ENCODE peak calls at places on chromosome 14, in five cellular contexts. K is H1, E is GM12892, U is GM12878, M is K562. V is an unnamed sample.

GRCh38 chr14:57748279-57748678 is 117.6 kb downstream of the SLC35F4 start:
- DNase-seq in E (no peak), K (no peak), M (no peak), U (no peak), V (no peak)

GRCh38 chr14:68951051-68951797 is 27.9 kb downstream of the ACTN1 start:
- DNase-seq in M (no peak), K (no peak), E (no peak), U (no peak), V (no peak)

GRCh38 chr14:70919774-70920173 is 12.5 kb downstream of the PCNX1 start:
- DNase-seq in M (no peak), K (no peak), U (no peak), E (no peak), V (no peak)

GRCh38 chr14:26427059-26427458 is 170.8 kb downstream of the NOVA1 start:
- DNase-seq in K (no peak), E (no peak), U (no peak), M (no peak), V (no peak)

GRCh38 chr14:30484976-30485375 is 74.0 kb upstream of the G2E3 start:
- DNase-seq in E (no peak), U (no peak), K (no peak), M (no peak), V (no peak)

GRCh38 chr14:64196668-64197411 is 97.3 kb downstream of the ESR2 start:
- DNase-seq in U (no peak), E (no peak), K (peak), M (no peak), V (no peak)

GRCh38 chr14:53957739-53958138 is 1.1 kb upstream of the BMP4 start:
- DNase-seq in E (no peak), U (no peak), M (no peak), K (no peak), V (no peak)

GRCh38 chr14:36085861-36086260 is 90.7 kb downstream of the PTCSC3 start:
- DNase-seq in K (no peak), M (no peak), U (no peak), E (no peak), V (no peak)

GRCh38 chr14:73774671-73775070 is 60.5 kb upstream of the PNMA1 start:
- DNase-seq in K (no peak), M (no peak), U (no peak), E (no peak), V (no peak)

GRCh38 chr14:45201908-45202307 is 51.1 kb downstream of the MIS18BP1 start:
- DNase-seq in U (no peak), E (no peak), M (no peak), K (no peak), V (no peak)

GRCh38 chr14:70821916-70822705 is 12.8 kb upstream of the MAP3K9 start:
- DNase-seq in M (peak), E (peak), K (peak), U (no peak), V (peak)

GRCh38 chr14:106845286-106846087 is 1319.1 kb downstream of the TMEM121 start:
- DNase-seq in K (no peak), E (peak), M (no peak), U (peak), V (no peak)

GRCh38 chr14:61280092-61280525 is 1.0 kb downstream of the TMEM30B start:
- DNase-seq in K (peak), U (no peak), E (no peak), M (no peak), V (no peak)

GRCh38 chr14:101521978-101522377 is 39.3 kb upstream of the DIO3 start:
- DNase-seq in K (no peak), U (no peak), E (no peak), M (no peak), V (no peak)

GRCh38 chr14:71348394-71348793 is 441.1 kb downstream of the PCNX1 start:
- DNase-seq in M (no peak), K (no peak), E (no peak), U (no peak), V (no peak)

GRCh38 chr14:104425763-104426691 is 153.5 kb upstream of the C14orf180 start:
- DNase-seq in U (no peak), M (no peak), K (no peak), E (no peak), V (no peak)

GRCh38 chr14:104426771-104427125 is 152.8 kb upstream of the C14orf180 start:
- DNase-seq in M (no peak), K (no peak), U (no peak), E (no peak), V (no peak)

GRCh38 chr14:104428860-104429259 is 150.7 kb upstream of the C14orf180 start:
- DNase-seq in M (no peak), U (no peak), K (no peak), E (no peak), V (no peak)

GRCh38 chr14:104428333-104428851 is 151.2 kb upstream of the C14orf180 start:
- DNase-seq in M (no peak), K (no peak), U (no peak), E (no peak), V (no peak)

GRCh38 chr14:104427126-104427851 is 152.3 kb upstream of the C14orf180 start:
- DNase-seq in K (no peak), E (no peak), U (no peak), M (no peak), V (no peak)
- TF ChIP-seq TAF1 in K (no peak), E (no peak), U (no peak), M (no peak), V (no peak)

GRCh38 chr14:59897757-59898383 is 22.1 kb upstream of the LRRC9 start:
- DNase-seq in U (no peak), M (peak), E (no peak), K (no peak), V (no peak)
- TF ChIP-seq TAF1 in U (no peak), M (no peak), E (no peak), K (no peak), V (no peak)

GRCh38 chr14:75578099-75578785 is at the start of gene FLVCR2:
- DNase-seq in U (no peak), M (peak), E (peak), K (peak), V (peak)
- TF ChIP-seq TAF1 in U (no peak), M (no peak), E (no peak), K (peak), V (no peak)

DNA sequence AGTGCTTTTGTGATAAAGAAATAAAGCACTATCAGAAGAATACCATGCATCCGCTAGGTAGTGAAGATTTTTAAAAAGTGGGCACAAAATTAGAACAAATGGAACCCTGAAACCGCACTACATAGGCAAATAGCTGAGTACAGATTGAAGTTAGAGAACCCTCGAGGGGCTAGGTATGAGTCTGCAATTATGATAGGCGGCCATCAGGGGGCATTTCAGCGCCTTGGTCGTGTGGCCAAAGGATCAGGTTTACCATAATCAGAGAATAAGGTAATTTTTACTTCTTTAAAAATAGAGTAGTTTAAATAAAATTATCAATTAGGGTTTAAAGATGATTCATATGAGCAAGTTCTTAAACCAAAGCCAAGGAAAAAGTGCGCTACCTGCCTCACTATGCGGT is 129.8 kb downstream of the TMX1 start:
- DNase-seq in E (no peak), K (peak), M (peak), U (no peak), V (peak)
- TF ChIP-seq TAF1 in E (no peak), K (no peak), M (no peak), U (no peak), V (no peak)

GRCh38 chr14:89279649-89280232 is 137.3 kb downstream of the FOXN3 start:
- DNase-seq in U (no peak), E (no peak), K (no peak), M (no peak), V (no peak)

GRCh38 chr14:89280612-89281011 is 136.4 kb downstream of the FOXN3 start:
- DNase-seq in E (no peak), U (no peak), M (no peak), K (no peak), V (no peak)

GRCh38 chr14:89277229-89277628 is 139.8 kb downstream of the FOXN3 start:
- DNase-seq in M (no peak), E (no peak), K (no peak), U (no peak), V (no peak)

GRCh38 chr14:89282191-89282590 is 134.8 kb downstream of the FOXN3 start:
- DNase-seq in K (no peak), E (no peak), U (no peak), M (no peak), V (no peak)

DNA sequence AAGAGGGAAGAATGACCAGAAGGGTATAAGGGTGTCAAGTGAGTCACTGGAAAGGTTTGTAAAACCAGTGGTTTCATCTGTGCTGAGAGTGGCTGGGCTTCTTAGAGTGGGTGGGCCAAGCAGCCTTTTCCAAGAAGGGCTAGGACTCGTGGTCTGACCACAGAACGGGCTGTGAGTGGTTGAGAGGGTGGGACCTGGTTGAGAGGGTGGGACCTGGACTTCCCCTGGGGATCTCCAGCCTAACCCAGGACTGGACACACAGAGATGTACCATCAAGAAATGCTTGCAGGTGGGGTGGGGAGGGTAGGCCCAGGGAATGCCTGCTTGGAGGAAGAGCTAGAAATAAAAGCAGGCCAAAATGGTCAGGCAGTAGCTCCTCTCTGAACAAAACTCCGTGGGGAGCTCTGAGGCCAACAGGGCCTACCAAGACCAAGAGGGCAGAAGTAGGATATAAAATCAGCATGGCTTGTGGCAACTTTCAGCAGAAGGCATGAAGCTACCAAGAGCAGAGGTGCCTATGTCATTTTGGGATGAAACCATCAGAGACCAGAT is 140.5 kb downstream of the FOXN3 start:
- DNase-seq in U (peak), M (no peak), E (peak), K (no peak), V (peak)
- TF ChIP-seq TAF1 in U (peak), M (no peak), E (no peak), K (no peak), V (no peak)

GRCh38 chr14:23566782-23567185 is 807 bp downstream of the AP1G2 start:
- DNase-seq in M (no peak), E (no peak), U (no peak), K (no peak), V (no peak)

GRCh38 chr14:23566112-23566781 is 1.3 kb downstream of the AP1G2 start:
- DNase-seq in K (no peak), U (no peak), M (no peak), E (no peak), V (no peak)

GRCh38 chr14:23568600-23569310 is 1.2 kb upstream of the AP1G2 start:
- DNase-seq in U (no peak), E (no peak), K (no peak), M (no peak), V (no peak)

GRCh38 chr14:23568021-23568599 is 519 bp upstream of the AP1G2 start:
- DNase-seq in E (no peak), K (no peak), U (no peak), M (no peak), V (no peak)

GRCh38 chr14:23567186-23568020 is at the start of gene AP1G2:
- DNase-seq in U (peak), K (peak), M (peak), E (peak), V (peak)
- TF ChIP-seq TAF1 in U (peak), K (no peak), M (peak), E (peak), V (peak)

DNA sequence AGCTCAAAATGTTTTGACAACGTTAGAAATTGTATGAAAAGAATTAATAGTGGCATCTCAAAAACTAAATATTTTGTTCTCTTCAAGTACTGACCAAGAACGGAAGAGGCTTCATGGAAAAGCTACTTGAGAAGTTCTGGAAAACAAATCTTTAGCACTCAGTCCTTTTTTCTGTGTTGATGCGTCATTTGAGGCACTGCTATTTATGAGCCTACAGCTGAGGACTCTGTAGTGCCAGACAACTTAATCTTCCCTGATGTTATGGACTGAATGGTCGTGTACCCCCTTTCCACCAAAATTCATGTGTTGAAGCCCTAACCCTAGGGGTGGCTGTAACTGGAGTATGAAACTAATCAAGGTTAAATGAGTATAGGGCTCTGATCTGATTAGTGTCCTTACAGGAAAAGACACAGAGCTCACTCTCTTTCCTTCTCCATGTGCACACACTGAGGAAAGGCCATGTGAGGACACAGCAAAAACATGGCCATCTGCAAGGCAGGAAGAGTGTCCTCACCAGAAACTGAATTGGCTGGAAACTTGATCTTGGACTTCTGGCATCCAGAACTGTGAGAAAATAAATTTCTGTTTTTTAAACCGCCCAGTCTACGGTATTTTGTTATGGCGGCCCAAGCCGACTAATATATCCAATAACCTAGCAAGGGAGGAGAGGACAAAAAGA is 337.0 kb upstream of the CLEC14A start:
- DNase-seq in U (no peak), E (no peak), M (no peak), K (no peak), V (no peak)
- TF ChIP-seq TAF1 in U (no peak), E (no peak), M (no peak), K (no peak), V (no peak)

GRCh38 chr14:77882098-77882497 is 82.2 kb downstream of the ADCK1 start:
- DNase-seq in K (no peak), U (no peak), M (peak), E (no peak), V (no peak)
- TF ChIP-seq TAF1 in K (no peak), U (no peak), M (no peak), E (no peak), V (no peak)

GRCh38 chr14:94364964-94365363 is 23.4 kb downstream of the SERPINA1 start:
- DNase-seq in E (no peak), K (no peak), U (no peak), M (no peak), V (no peak)
- TF ChIP-seq TAF1 in E (no peak), K (no peak), U (no peak), M (no peak), V (no peak)